ENCODE peak calls at places on chromosomes 11 and 22, in nine cellular contexts. J is AG04450, X is OCI-LY7, H is dorsolateral prefrontal cortex, Y is ascending aorta, F is neuronal stem cell, M is kidney, I is sigmoid colon, D is coronary artery. N is an unnamed sample.

GRCh38 chr22:33823552-33823951 is 96.7 kb downstream of the LARGE1 start:
- DNase-seq in J (no peak), X (no peak), H (no peak), Y (no peak), F (no peak), M (no peak), I (no peak), D (no peak), N (no peak)

GRCh38 chr11:123179571-123179970 is 15.5 kb downstream of the CLMP start:
- DNase-seq in J (no peak), X (no peak), H (no peak), Y (no peak), F (no peak), M (no peak), I (no peak), D (no peak), N (no peak)

GRCh38 chr22:30370681-30371080 is 13.9 kb downstream of the CCDC157 start:
- DNase-seq in J (no peak), X (no peak), H (no peak), Y (no peak), F (no peak), M (no peak), I (no peak), D (no peak), N (no peak)

GRCh38 chr11:115887316-115887715 is 383.1 kb upstream of the CADM1 start:
- DNase-seq in J (no peak), X (no peak), H (no peak), Y (no peak), F (no peak), M (no peak), I (no peak), D (no peak), N (no peak)

GRCh38 chr11:27216268-27217149 is 146.5 kb downstream of the CCDC34 start:
- DNase-seq in J (no peak), X (no peak), H (peak; percentile 48), Y (no peak), F (no peak), M (peak; percentile 89), I (peak; percentile 86), D (no peak), N (no peak)

GRCh38 chr22:43901976-43902643 is 10.3 kb upstream of the PNPLA5 start:
- DNase-seq in J (peak; percentile 67), X (no peak), H (no peak), Y (no peak), F (no peak), M (no peak), I (no peak), D (no peak), N (no peak)

GRCh38 chr11:11505701-11506100 is 116.1 kb downstream of the GALNT18 start:
- DNase-seq in J (no peak), X (no peak), H (no peak), Y (no peak), F (no peak), M (no peak), I (no peak), D (no peak), N (no peak)

GRCh38 chr11:18650859-18651557 is 16.9 kb upstream of the SPTY2D1 start:
- DNase-seq in J (peak; percentile 42), X (peak; percentile 60), H (no peak), Y (peak; percentile 72), F (peak; percentile 21), M (no peak), I (no peak), D (no peak), N (peak; percentile 65)

GRCh38 chr22:20116376-20116950 is 559 bp downstream of the RANBP1 start:
- DNase-seq in J (no peak), X (no peak), H (no peak), Y (no peak), F (no peak), M (no peak), I (peak; percentile 73), D (no peak), N (peak; percentile 19)
- H3K27ac ChIP-seq in J (peak overlapping the region; percentile 75), X (peak overlapping the region; percentile 63), H (peak overlapping the region; percentile 91), Y (peak overlapping the region; percentile 83), F (peak overlapping the region; percentile 54), M (peak overlapping the region; percentile 70), I (peak overlapping the region; percentile 89), D (peak overlapping the region; percentile 93), N (peak overlapping the region; percentile 95)

GRCh38 chr22:24406322-24407277 is 20.8 kb upstream of the ADORA2A start:
- DNase-seq in J (no peak), X (no peak), H (no peak), Y (no peak), F (no peak), M (no peak), I (no peak), D (no peak), N (no peak)
- H3K4me3 ChIP-seq in J (no peak overlapping the region), X (no peak overlapping the region), H (no peak overlapping the region), Y (no peak overlapping the region), F (no peak overlapping the region), M (no peak overlapping the region), I (no peak overlapping the region), D (no peak overlapping the region), N (no peak overlapping the region)

DNA sequence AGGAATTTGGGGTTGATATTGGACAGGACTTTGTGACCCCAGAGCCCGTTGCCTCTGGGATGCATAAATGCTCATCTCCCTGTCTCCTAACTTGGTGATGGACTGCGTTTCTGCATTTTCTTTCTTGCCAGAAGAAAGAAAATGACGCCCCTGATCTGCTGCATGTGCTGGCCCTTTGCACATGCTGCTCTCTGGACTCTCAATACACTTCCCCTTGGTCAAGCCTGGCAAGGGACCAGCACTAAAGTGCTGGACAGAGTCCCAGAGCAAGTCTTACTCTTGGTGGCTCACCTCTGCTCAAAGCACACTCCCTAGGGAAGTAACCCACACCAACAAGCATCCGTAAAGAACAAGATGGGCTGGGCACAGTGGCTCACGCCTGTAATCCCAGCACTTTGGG is 40.7 kb downstream of the MYH9 start:
- DNase-seq in J (no peak), X (no peak), H (no peak), Y (no peak), F (no peak), M (no peak), I (no peak), D (no peak), N (no peak)
- H3K27ac ChIP-seq in J (no peak overlapping the region), X (no peak overlapping the region), H (peak overlapping the region; percentile 1), Y (peak overlapping the region; percentile 99), F (no peak overlapping the region), M (no peak overlapping the region), I (peak overlapping the region; percentile 98), D (peak overlapping the region; percentile 86), N (no peak overlapping the region)

GRCh38 chr11:111851636-111852035 is 19.7 kb downstream of the ALG9 start:
- DNase-seq in J (no peak), X (peak; percentile 15), H (no peak), Y (no peak), F (no peak), M (no peak), I (no peak), D (no peak), N (no peak)
- H3K4me3 ChIP-seq in J (no peak overlapping the region), X (no peak overlapping the region), H (no peak overlapping the region), Y (no peak overlapping the region), F (no peak overlapping the region), M (no peak overlapping the region), I (no peak overlapping the region), D (no peak overlapping the region), N (no peak overlapping the region)

N was measured in DND-41.